ENCODE peak calls at places on chromosomes 16 and 17, in seven cellular contexts. One of them, this sample, is unnamed. For H3K4me1, the result is how much of the 10 kb centered on the place peaks cover.

GRCh38 chr17:76940738-76941350 is 72.6 kb downstream of the MGAT5B start:
- DNase-seq in testis: no peak
- DNase-seq in psoas muscle: no peak
- DNase-seq in ascending aorta: no peak
- DNase-seq in uterus: no peak
- DNase-seq in mammary epithelial cell: no peak
- DNase-seq in CD8-positive, alpha-beta memory T cell: no peak
- DNase-seq in this sample: no peak

GRCh38 chr16:69830534-69831211 is 68.5 kb downstream of the WWP2 start:
- DNase-seq in testis: no peak
- DNase-seq in psoas muscle: no peak
- DNase-seq in ascending aorta: no peak
- DNase-seq in uterus: no peak
- DNase-seq in mammary epithelial cell: no peak
- DNase-seq in CD8-positive, alpha-beta memory T cell: no peak
- DNase-seq in this sample: no peak

GRCh38 chr17:76726231-76726765 is at the start of gene JMJD6:
- DNase-seq in testis: peak
- DNase-seq in psoas muscle: peak
- DNase-seq in ascending aorta: peak
- DNase-seq in uterus: peak
- DNase-seq in mammary epithelial cell: peak
- DNase-seq in CD8-positive, alpha-beta memory T cell: no peak
- DNase-seq in this sample: peak

GRCh38 chr16:11398136-11398535 is 52.9 kb downstream of the RMI2 start:
- DNase-seq in testis: no peak
- DNase-seq in psoas muscle: no peak
- DNase-seq in ascending aorta: no peak
- DNase-seq in uterus: no peak
- DNase-seq in mammary epithelial cell: no peak
- DNase-seq in CD8-positive, alpha-beta memory T cell: no peak
- DNase-seq in this sample: no peak

GRCh38 chr17:78501241-78502036 is 75.8 kb downstream of the DNAH17 start:
- DNase-seq in testis: no peak
- DNase-seq in psoas muscle: no peak
- DNase-seq in ascending aorta: no peak
- DNase-seq in uterus: no peak
- DNase-seq in mammary epithelial cell: no peak
- DNase-seq in CD8-positive, alpha-beta memory T cell: no peak
- DNase-seq in this sample: no peak

GRCh38 chr16:81836279-81837054 is 57.4 kb downstream of the PLCG2 start:
- DNase-seq in testis: no peak
- DNase-seq in psoas muscle: no peak
- DNase-seq in ascending aorta: no peak
- DNase-seq in uterus: no peak
- DNase-seq in mammary epithelial cell: no peak
- DNase-seq in CD8-positive, alpha-beta memory T cell: no peak
- DNase-seq in this sample: no peak

GRCh38 chr17:77282524-77283515 is 142.1 kb downstream of the SEC14L1 start:
- DNase-seq in testis: no peak
- DNase-seq in psoas muscle: no peak
- DNase-seq in ascending aorta: no peak
- DNase-seq in uterus: no peak
- DNase-seq in mammary epithelial cell: no peak
- DNase-seq in CD8-positive, alpha-beta memory T cell: no peak
- DNase-seq in this sample: no peak

GRCh38 chr17:83173997-83174858 is 94.8 kb downstream of the METRNL start:
- DNase-seq in testis: peak
- DNase-seq in psoas muscle: peak
- DNase-seq in ascending aorta: no peak
- DNase-seq in uterus: peak
- DNase-seq in mammary epithelial cell: no peak
- DNase-seq in CD8-positive, alpha-beta memory T cell: no peak
- DNase-seq in this sample: peak

GRCh38 chr17:15261818-15262290 is 3.3 kb downstream of the PMP22 start:
- DNase-seq in testis: peak
- DNase-seq in psoas muscle: no peak
- DNase-seq in ascending aorta: no peak
- DNase-seq in uterus: no peak
- DNase-seq in mammary epithelial cell: peak
- DNase-seq in CD8-positive, alpha-beta memory T cell: no peak
- DNase-seq in this sample: no peak

GRCh38 chr16:66949472-66949871 is 11.6 kb upstream of the CES3 start:
- DNase-seq in testis: no peak
- DNase-seq in psoas muscle: no peak
- DNase-seq in ascending aorta: no peak
- DNase-seq in uterus: no peak
- DNase-seq in mammary epithelial cell: no peak
- DNase-seq in CD8-positive, alpha-beta memory T cell: no peak
- DNase-seq in this sample: no peak

GRCh38 chr17:41741709-41742108 is 7.3 kb upstream of the HAP1 start:
- DNase-seq in testis: no peak
- DNase-seq in psoas muscle: no peak
- DNase-seq in ascending aorta: no peak
- DNase-seq in uterus: no peak
- DNase-seq in mammary epithelial cell: no peak
- DNase-seq in CD8-positive, alpha-beta memory T cell: no peak
- DNase-seq in this sample: no peak

GRCh38 chr16:66720766-66721165 is 24.2 kb upstream of the CMTM4 start:
- DNase-seq in testis: no peak
- DNase-seq in psoas muscle: no peak
- DNase-seq in ascending aorta: no peak
- DNase-seq in uterus: no peak
- DNase-seq in mammary epithelial cell: no peak
- DNase-seq in CD8-positive, alpha-beta memory T cell: no peak
- DNase-seq in this sample: no peak

GRCh38 chr16:30064746-30065111 is 831 bp upstream of the ALDOA start:
- DNase-seq in testis: no peak
- DNase-seq in psoas muscle: no peak
- DNase-seq in ascending aorta: no peak
- DNase-seq in uterus: no peak
- DNase-seq in mammary epithelial cell: no peak
- DNase-seq in CD8-positive, alpha-beta memory T cell: no peak
- DNase-seq in this sample: no peak

GRCh38 chr17:14211778-14212177 is 24.9 kb downstream of the CDRT15 start:
- DNase-seq in testis: peak
- DNase-seq in psoas muscle: peak
- DNase-seq in ascending aorta: no peak
- DNase-seq in uterus: peak
- DNase-seq in mammary epithelial cell: no peak
- DNase-seq in CD8-positive, alpha-beta memory T cell: no peak
- DNase-seq in this sample: peak

GRCh38 chr17:78812849-78813248 is 27.8 kb downstream of the USP36 start:
- DNase-seq in testis: peak
- DNase-seq in psoas muscle: peak
- DNase-seq in ascending aorta: no peak
- DNase-seq in uterus: no peak
- DNase-seq in mammary epithelial cell: no peak
- DNase-seq in CD8-positive, alpha-beta memory T cell: no peak
- DNase-seq in this sample: no peak

GRCh38 chr16:17339764-17340541 is 130.8 kb downstream of the XYLT1 start:
- DNase-seq in testis: no peak
- DNase-seq in psoas muscle: no peak
- DNase-seq in ascending aorta: no peak
- DNase-seq in uterus: no peak
- DNase-seq in mammary epithelial cell: peak
- DNase-seq in CD8-positive, alpha-beta memory T cell: no peak
- DNase-seq in this sample: no peak

GRCh38 chr17:80777274-80777673 is 214.4 kb upstream of the CHMP6 start:
- DNase-seq in testis: no peak
- DNase-seq in psoas muscle: no peak
- DNase-seq in ascending aorta: no peak
- DNase-seq in uterus: no peak
- DNase-seq in mammary epithelial cell: no peak
- DNase-seq in CD8-positive, alpha-beta memory T cell: no peak
- DNase-seq in this sample: no peak

GRCh38 chr16:83554096-83554495 is 253.7 kb upstream of the HSBP1 start:
- DNase-seq in testis: no peak
- DNase-seq in psoas muscle: no peak
- DNase-seq in ascending aorta: no peak
- DNase-seq in uterus: no peak
- DNase-seq in mammary epithelial cell: no peak
- DNase-seq in CD8-positive, alpha-beta memory T cell: no peak
- DNase-seq in this sample: no peak
- H3K4me1 ChIP-seq in testis: under half
- H3K4me1 ChIP-seq in psoas muscle: under half
- H3K4me1 ChIP-seq in ascending aorta: under half
- H3K4me1 ChIP-seq in uterus: under half
- H3K4me1 ChIP-seq in mammary epithelial cell: under half
- H3K4me1 ChIP-seq in CD8-positive, alpha-beta memory T cell: under half
- H3K4me1 ChIP-seq in this sample: under half

DNA sequence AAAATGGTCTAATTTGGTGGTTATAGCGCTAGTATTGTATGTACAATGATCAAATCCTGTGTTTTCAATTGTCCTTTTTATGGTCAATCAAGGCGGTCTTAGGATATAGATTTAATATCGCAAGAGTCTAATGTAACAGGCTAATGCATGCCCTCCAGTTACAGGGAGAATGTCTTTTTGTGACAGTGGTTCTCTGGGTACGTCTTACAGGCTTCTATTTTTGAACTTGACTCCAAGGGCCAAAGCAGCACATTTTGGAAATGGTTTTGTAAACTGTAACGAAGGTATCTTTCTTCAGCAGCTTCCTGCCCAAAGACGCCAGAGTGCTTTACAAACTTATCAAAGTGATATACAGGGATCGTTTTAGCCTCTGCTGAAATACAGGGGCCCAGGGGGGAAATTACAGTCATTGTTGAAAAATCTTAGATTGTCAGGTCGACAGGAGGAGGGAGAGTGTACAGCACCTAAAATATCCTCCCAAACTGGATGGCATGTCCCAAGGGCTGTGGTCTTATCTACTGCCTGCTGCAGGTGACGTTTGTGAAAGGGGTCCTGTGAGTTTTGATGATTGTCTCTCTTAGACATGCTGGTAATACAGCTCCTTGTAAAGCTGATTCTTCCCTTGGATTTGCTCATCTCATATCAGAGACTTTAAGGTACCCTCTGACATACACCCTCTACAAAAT is 288.5 kb downstream of the CDH13 start:
- DNase-seq in testis: no peak
- DNase-seq in psoas muscle: no peak
- DNase-seq in ascending aorta: no peak
- DNase-seq in uterus: no peak
- DNase-seq in mammary epithelial cell: no peak
- DNase-seq in CD8-positive, alpha-beta memory T cell: no peak
- DNase-seq in this sample: no peak
- H3K4me1 ChIP-seq in testis: under half
- H3K4me1 ChIP-seq in psoas muscle: under half
- H3K4me1 ChIP-seq in ascending aorta: under half
- H3K4me1 ChIP-seq in uterus: under half
- H3K4me1 ChIP-seq in mammary epithelial cell: under half
- H3K4me1 ChIP-seq in CD8-positive, alpha-beta memory T cell: under half
- H3K4me1 ChIP-seq in this sample: under half

DNA sequence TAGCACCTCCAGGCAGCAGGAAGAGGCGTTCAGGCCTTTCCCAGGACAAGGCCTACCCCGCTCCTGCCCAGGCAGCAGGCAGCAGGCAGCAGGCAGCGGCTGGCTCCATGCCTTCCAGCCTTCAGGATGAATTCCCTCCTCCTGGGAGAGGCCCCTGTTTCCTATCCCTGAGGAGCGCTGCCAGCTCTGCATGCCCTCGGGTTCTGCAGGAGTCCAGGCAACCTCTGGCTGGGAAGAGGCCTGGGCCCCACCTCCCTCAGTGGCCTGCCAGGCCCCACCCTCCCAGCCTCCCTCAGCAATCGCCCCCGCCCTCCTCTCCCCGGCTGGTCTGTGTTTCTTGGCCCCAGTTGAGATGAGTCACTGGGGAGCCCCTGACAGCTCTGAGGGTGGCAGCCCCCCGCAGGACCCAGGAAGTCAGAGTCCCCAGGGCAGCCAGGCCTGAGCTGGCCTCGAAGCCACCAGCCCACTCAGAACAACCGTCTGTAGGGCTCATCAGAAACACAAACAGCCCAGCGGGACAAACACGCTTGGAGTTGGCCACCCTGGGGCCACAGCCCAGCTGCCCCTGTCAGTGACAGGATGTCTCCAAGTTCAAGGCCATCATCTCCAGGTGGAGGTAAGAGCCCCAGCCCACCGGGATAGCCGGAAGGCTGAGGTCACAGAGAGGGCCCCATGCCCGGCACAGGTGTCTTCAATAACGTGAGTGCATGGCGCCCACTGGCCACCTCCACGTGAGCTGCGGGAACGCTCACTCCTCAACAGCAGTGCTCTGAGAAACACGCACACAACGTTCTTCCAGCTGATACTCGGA is 39.5 kb upstream of the CIBAR2 start:
- DNase-seq in testis: peak
- DNase-seq in psoas muscle: peak
- DNase-seq in ascending aorta: peak
- DNase-seq in uterus: peak
- DNase-seq in mammary epithelial cell: peak
- DNase-seq in CD8-positive, alpha-beta memory T cell: no peak
- DNase-seq in this sample: no peak
- H3K4me1 ChIP-seq in testis: under half
- H3K4me1 ChIP-seq in psoas muscle: half or more
- H3K4me1 ChIP-seq in ascending aorta: under half
- H3K4me1 ChIP-seq in uterus: under half
- H3K4me1 ChIP-seq in mammary epithelial cell: under half
- H3K4me1 ChIP-seq in CD8-positive, alpha-beta memory T cell: under half
- H3K4me1 ChIP-seq in this sample: under half

GRCh38 chr17:40093005-40093579 is 7.3 kb downstream of the NR1D1 start:
- DNase-seq in testis: no peak
- DNase-seq in psoas muscle: no peak
- DNase-seq in ascending aorta: no peak
- DNase-seq in uterus: peak
- DNase-seq in mammary epithelial cell: no peak
- DNase-seq in CD8-positive, alpha-beta memory T cell: no peak
- DNase-seq in this sample: no peak

GRCh38 chr17:40095944-40096791 is 4.2 kb downstream of the NR1D1 start:
- DNase-seq in testis: no peak
- DNase-seq in psoas muscle: peak
- DNase-seq in ascending aorta: peak
- DNase-seq in uterus: peak
- DNase-seq in mammary epithelial cell: no peak
- DNase-seq in CD8-positive, alpha-beta memory T cell: peak
- DNase-seq in this sample: peak

GRCh38 chr17:40095356-40095943 is 4.9 kb downstream of the NR1D1 start:
- DNase-seq in testis: no peak
- DNase-seq in psoas muscle: peak
- DNase-seq in ascending aorta: no peak
- DNase-seq in uterus: peak
- DNase-seq in mammary epithelial cell: no peak
- DNase-seq in CD8-positive, alpha-beta memory T cell: no peak
- DNase-seq in this sample: no peak

GRCh38 chr17:40093580-40094201 is 6.7 kb downstream of the NR1D1 start:
- DNase-seq in testis: no peak
- DNase-seq in psoas muscle: peak
- DNase-seq in ascending aorta: no peak
- DNase-seq in uterus: peak
- DNase-seq in mammary epithelial cell: peak
- DNase-seq in CD8-positive, alpha-beta memory T cell: no peak
- DNase-seq in this sample: no peak

DNA sequence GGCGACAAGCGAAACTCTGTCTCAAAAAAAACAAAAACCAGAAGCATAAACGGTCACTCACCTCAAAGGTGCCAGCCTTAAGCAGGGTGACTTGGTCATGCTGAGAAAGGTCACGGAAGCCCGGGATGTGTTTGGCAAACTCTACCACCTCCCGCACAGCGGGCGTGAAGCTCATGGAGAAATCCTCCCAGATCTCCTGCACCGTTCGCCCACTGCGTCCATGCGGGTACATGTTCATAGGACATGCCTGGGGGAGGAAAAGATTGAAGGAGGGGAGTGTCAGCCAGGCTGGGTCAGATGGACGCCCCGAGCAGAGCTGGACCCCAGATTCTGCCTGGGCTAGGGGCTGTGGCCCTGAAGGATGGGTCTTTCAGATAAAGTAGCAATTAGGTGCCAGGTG is 5.5 kb downstream of the NR1D1 start:
- DNase-seq in testis: no peak
- DNase-seq in psoas muscle: no peak
- DNase-seq in ascending aorta: no peak
- DNase-seq in uterus: peak
- DNase-seq in mammary epithelial cell: no peak
- DNase-seq in CD8-positive, alpha-beta memory T cell: no peak
- DNase-seq in this sample: no peak
- H3K4me1 ChIP-seq in testis: half or more
- H3K4me1 ChIP-seq in psoas muscle: half or more
- H3K4me1 ChIP-seq in ascending aorta: under half
- H3K4me1 ChIP-seq in uterus: under half
- H3K4me1 ChIP-seq in mammary epithelial cell: under half
- H3K4me1 ChIP-seq in CD8-positive, alpha-beta memory T cell: half or more
- H3K4me1 ChIP-seq in this sample: under half